ENCODE peak calls at places on chromosomes 3 and 15, in six cellular contexts. U, F, D, P, Y and O are unnamed samples.

GRCh38 chr3:120052685-120053084 is 41.6 kb downstream of the GSK3B start:
- DNase-seq in U (no peak), F (no peak), D (no peak), P (no peak), Y (no peak), O (no peak)

GRCh38 chr15:53588773-53589172 is 170.7 kb downstream of the WDR72 start:
- DNase-seq in U (peak), F (no peak), D (no peak), P (no peak), Y (no peak), O (no peak)

GRCh38 chr3:49329201-49329600 is 10.7 kb downstream of the USP4 start:
- DNase-seq in U (peak), F (no peak), D (no peak), P (no peak), Y (no peak), O (no peak)

GRCh38 chr3:107752202-107752990 is 229.6 kb downstream of the BBX start:
- DNase-seq in U (peak), F (no peak), D (no peak), P (no peak), Y (no peak), O (no peak)

GRCh38 chr15:65980824-65981456 is 111.6 kb downstream of the RAB11A start:
- DNase-seq in U (peak), F (no peak), D (peak), P (peak), Y (no peak), O (peak)

GRCh38 chr3:29279276-29279675 is 1.6 kb upstream of the RBMS3 start:
- DNase-seq in U (no peak), F (no peak), D (no peak), P (peak), Y (no peak), O (no peak)

GRCh38 chr3:36763111-36763849 is 1.1 kb downstream of the DCLK3 start:
- DNase-seq in U (peak), F (no peak), D (no peak), P (no peak), Y (no peak), O (no peak)

GRCh38 chr3:197295871-197296270 is 2.5 kb downstream of the DLG1 start:
- DNase-seq in U (no peak), F (no peak), D (no peak), P (no peak), Y (no peak), O (no peak)

GRCh38 chr3:150581174-150581573 is 21.9 kb upstream of the SELENOT start:
- DNase-seq in U (no peak), F (no peak), D (no peak), P (no peak), Y (no peak), O (no peak)

GRCh38 chr3:150582620-150583019 is 20.5 kb upstream of the SELENOT start:
- DNase-seq in U (no peak), F (no peak), D (no peak), P (no peak), Y (no peak), O (no peak)

GRCh38 chr3:150583028-150583427 is 20.1 kb upstream of the SELENOT start:
- DNase-seq in U (no peak), F (no peak), D (no peak), P (no peak), Y (no peak), O (no peak)

DNA sequence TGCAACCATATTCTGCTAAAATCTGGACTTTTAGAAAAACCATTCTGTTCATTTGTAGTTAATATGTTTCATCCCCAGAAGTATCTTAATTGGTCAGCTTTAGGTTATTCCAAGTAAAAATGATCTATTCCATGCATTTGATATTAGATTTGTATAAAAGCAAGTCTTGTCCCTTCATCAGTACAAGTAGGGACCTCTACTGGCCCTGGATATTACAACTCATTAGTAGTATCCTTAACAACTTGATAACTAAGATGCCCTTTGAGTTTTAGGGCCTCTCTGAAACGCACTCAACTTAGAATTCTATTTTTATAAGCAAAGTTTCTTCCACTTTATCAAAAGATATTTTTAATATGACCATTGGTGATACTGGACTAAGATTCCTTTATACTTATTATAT is 25.3 kb upstream of the SELENOT start:
- DNase-seq in U (peak), F (no peak), D (no peak), P (no peak), Y (no peak), O (no peak)
- TF ChIP-seq CTCF in U (peak), F (no peak), D (no peak), P (no peak), Y (no peak), O (no peak)

GRCh38 chr3:65830948-65831732 is 207.6 kb downstream of the MAGI1 start:
- DNase-seq in U (no peak), F (no peak), D (no peak), P (no peak), Y (no peak), O (no peak)

GRCh38 chr3:65837604-65838003 is 201.1 kb downstream of the MAGI1 start:
- DNase-seq in U (no peak), F (no peak), D (no peak), P (no peak), Y (no peak), O (no peak)

GRCh38 chr3:65836047-65836446 is 202.7 kb downstream of the MAGI1 start:
- DNase-seq in U (peak), F (no peak), D (no peak), P (no peak), Y (no peak), O (no peak)

GRCh38 chr3:65831733-65832425 is 206.8 kb downstream of the MAGI1 start:
- DNase-seq in U (peak), F (no peak), D (no peak), P (no peak), Y (no peak), O (no peak)

DNA sequence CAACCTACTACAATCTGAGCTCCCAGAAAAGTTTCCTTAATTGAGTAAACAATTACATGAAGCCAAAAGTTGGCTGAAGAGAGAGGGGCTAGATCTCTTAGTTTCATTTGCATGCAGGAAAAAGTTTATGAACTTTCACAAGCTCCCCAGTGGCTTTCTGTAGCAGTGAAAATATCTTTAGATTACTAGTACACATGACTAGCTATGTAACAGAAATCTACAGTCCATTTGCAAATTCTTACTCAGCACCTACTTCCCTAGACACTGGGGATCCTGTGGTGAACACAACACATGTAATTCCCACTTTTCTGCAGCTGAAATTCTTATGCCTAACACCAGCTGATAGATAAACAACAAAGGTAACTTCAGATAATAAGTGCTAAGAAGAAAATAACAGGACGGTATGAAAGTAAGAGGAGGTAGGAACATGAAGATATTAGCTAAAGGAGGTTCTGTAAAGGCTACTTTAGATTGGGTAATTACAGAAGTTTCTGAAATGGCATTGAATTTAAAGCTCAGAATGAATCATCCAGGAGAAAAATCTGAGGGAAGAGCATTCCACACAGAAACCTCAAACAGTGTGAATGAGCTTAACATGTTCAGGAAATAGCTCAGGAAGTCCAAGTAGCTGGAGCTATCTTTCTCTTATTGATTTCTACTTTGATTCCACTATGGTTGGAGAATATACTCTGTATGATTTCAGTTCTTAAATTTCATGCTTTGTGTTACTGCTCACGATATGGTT is 204.8 kb downstream of the MAGI1 start:
- DNase-seq in U (peak), F (no peak), D (no peak), P (no peak), Y (no peak), O (no peak)
- TF ChIP-seq CTCF in U (no peak), F (no peak), D (no peak), P (no peak), Y (no peak), O (no peak)

DNA sequence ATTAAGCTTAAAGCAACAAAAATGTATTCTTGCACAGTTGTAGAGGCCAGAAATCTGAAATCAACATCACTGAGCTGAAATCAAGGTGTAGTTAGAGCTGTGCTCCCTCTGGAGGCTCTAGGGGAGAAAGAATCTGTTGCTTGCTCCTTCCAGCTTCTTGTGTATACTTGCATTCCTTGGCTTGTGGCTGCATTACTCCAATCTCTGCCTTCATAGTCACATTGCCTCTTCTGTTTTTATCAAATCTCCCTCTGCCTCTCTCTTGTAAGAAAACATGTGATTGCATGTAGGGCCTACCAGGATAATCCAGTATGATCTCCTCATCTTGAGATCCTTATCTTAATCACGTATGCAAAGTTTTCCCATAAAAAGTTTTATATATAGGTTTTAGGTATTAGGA is 487.9 kb upstream of the SGO1 start:
- DNase-seq in U (no peak), F (no peak), D (no peak), P (no peak), Y (no peak), O (no peak)
- TF ChIP-seq CTCF in U (no peak), F (no peak), D (no peak), P (no peak), Y (no peak), O (no peak)

DNA sequence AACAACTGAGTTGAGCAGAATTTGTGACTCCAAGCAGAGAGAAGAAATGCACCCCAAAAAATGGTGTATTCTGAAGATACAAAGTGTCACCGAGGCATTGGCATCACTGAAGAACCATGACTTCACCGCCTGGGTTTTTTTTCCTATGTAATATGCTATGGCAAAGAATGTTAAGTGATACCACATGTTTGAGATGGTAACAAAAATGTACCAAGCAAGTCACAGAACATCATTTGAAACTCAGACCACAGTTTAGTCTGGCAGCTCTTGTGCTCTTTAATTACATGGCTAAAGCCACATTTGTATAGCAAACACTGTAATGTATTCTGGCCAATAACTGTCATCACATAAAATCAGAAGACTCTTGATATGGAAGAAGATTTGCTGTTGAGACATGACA is 323.5 kb downstream of the ULK4 start:
- DNase-seq in U (no peak), F (no peak), D (no peak), P (no peak), Y (no peak), O (no peak)
- TF ChIP-seq CTCF in U (no peak), F (no peak), D (no peak), P (no peak), Y (no peak), O (no peak)

DNA sequence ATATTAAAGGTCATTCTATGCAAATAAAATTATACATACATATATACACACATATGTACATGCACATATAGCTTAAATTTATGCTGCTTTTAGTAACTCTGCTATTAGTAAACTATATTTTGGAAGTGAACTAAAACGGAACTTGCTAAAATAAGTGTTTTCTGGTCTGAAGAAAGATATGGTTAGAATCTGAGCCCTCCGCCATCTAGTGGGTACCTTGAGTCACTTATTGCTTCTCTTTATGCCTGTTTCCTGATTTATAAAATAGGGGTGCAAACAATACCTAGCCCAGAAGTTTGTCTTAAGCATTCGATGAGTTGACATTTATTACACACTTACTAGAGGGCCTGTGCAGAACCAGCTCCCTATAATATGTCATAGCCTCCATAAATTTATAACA is 255.7 kb downstream of the CNTN6 start:
- DNase-seq in U (no peak), F (no peak), D (no peak), P (no peak), Y (no peak), O (no peak)
- TF ChIP-seq CTCF in U (no peak), F (no peak), D (no peak), P (no peak), Y (no peak), O (no peak)